ENCODE peak calls at places on chromosomes 3 and 15, in seven cellular contexts. R is right cardiac atrium; E is H9; G is testis; N is Karpas-422; Z is CD8-positive, alpha-beta T cell; U is brain microvascular endothelial cell. H is an unnamed sample.

GRCh38 chr3:52606373-52607085 is 70.1 kb downstream of the UQCC5 start:
- DNase-seq in E (no peak), U (peak), G (no peak), R (no peak), N (no peak), Z (no peak), H (peak)

GRCh38 chr3:102178817-102179216 is 256.0 kb upstream of the ZPLD1 start:
- DNase-seq in R (no peak), E (no peak), N (no peak), G (no peak), U (no peak), Z (no peak), H (no peak)

GRCh38 chr3:195236801-195237570 is 34.0 kb downstream of the XXYLT1 start:
- DNase-seq in U (no peak), E (no peak), Z (peak), N (no peak), R (peak), G (peak), H (no peak)

GRCh38 chr15:82129144-82129692 is 83.4 kb upstream of the MEX3B start:
- DNase-seq in N (no peak), U (no peak), G (no peak), Z (no peak), E (no peak), R (no peak), H (no peak)

GRCh38 chr3:71109241-71109976 is 474.1 kb downstream of the FOXP1 start:
- DNase-seq in U (peak), N (no peak), E (no peak), R (no peak), Z (no peak), G (no peak), H (no peak)

GRCh38 chr15:82298520-82298919 is 35.9 kb downstream of the SAXO2 start:
- DNase-seq in E (no peak), R (no peak), Z (peak), N (no peak), G (peak), U (no peak), H (no peak)

GRCh38 chr15:26631894-26632293 is 141.0 kb downstream of the GABRB3 start:
- DNase-seq in R (no peak), N (no peak), Z (no peak), E (no peak), G (peak), U (no peak), H (no peak)

GRCh38 chr3:152241142-152242067 is 27.3 kb upstream of the MBNL1 start:
- DNase-seq in G (no peak), Z (no peak), E (no peak), U (no peak), N (no peak), R (no peak), H (no peak)

GRCh38 chr15:45583731-45584639 is 3.2 kb upstream of the BLOC1S6 start:
- DNase-seq in G (no peak), R (no peak), Z (no peak), E (no peak), U (no peak), N (no peak), H (peak)

GRCh38 chr3:58874795-58875194 is 175.0 kb downstream of the CFAP20DC start:
- DNase-seq in U (peak), R (no peak), Z (no peak), N (no peak), E (no peak), G (no peak), H (no peak)

GRCh38 chr3:167772992-167773391 is 37.5 kb downstream of the SERPINI1 start:
- DNase-seq in Z (no peak), U (no peak), N (no peak), G (no peak), R (no peak), E (no peak), H (no peak)

GRCh38 chr3:159807137-159808028 is 181.3 kb upstream of the IL12A start:
- DNase-seq in Z (no peak), G (no peak), N (no peak), E (no peak), R (no peak), U (no peak), H (no peak)

GRCh38 chr3:45134758-45135521 is 11.2 kb downstream of the CDCP1 start:
- DNase-seq in N (no peak), R (no peak), G (no peak), E (no peak), Z (no peak), U (no peak), H (no peak)

GRCh38 chr3:185215873-185216586 is 37.8 kb downstream of the EHHADH start:
- DNase-seq in R (no peak), N (peak), E (no peak), U (no peak), G (no peak), Z (no peak), H (no peak)

GRCh38 chr15:68602484-68603240 is 23.9 kb downstream of the CORO2B start:
- DNase-seq in U (no peak), Z (no peak), E (no peak), R (no peak), G (no peak), N (no peak), H (no peak)

GRCh38 chr3:24315991-24316390 is 178.7 kb downstream of the THRB start:
- DNase-seq in N (no peak), G (no peak), R (no peak), Z (no peak), E (no peak), U (no peak), H (no peak)

DNA sequence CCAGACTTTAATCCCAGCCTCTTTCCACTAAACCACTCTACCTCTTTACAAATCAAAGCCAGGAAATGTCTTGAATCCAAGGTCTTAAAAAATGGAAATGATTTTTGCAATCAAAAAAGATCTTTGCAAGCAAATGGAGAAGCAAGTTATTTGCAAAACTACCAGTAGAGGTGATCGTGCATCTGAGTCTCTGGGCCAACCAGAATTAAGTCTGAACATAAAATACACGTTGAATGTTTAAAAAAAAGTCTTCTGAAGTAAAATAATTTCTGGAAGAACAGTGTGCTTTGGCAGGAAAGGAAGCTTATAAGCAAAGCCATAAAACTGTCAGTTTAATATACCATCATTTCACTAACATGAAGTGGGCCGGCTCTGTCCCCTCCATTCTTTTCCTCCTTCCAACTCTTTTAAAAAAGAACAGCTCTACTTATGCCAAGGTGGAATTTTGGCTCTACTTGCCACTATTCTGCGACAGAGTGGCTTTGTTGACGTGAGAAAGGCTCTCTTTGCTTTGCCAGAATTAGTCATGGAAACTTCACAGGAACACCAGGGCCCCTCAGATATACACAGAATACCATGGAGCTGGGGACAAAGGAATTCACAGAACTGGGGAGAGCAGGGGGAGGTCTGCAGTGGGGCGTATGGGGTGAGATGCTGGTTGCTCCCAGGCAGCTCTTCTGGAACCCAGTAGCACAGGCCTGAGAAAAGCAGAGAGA is 29.8 kb downstream of the FSTL1 start:
- DNase-seq in N (no peak), Z (no peak), E (no peak), R (peak), U (peak), G (no peak), H (peak)
- H3K27ac ChIP-seq in N (no peak), Z (no peak), E (no peak), R (peak), U (peak), G (peak), H (peak)

GRCh38 chr3:132592211-132592610 is 4.9 kb upstream of the ACKR4 start:
- DNase-seq in E (no peak), Z (no peak), G (no peak), U (no peak), R (no peak), N (no peak), H (no peak)
- H3K27ac ChIP-seq in E (no peak), Z (no peak), G (no peak), U (no peak), R (no peak), N (no peak), H (no peak)

GRCh38 chr3:126893651-126894050 is 89.3 kb upstream of the PLXNA1 start:
- DNase-seq in Z (no peak), E (no peak), G (no peak), U (no peak), R (no peak), N (no peak), H (no peak)

GRCh38 chr3:126894516-126894915 is 88.4 kb upstream of the PLXNA1 start:
- DNase-seq in N (no peak), E (no peak), Z (no peak), R (no peak), U (no peak), G (no peak), H (no peak)

GRCh38 chr3:126896067-126896441 is 86.9 kb upstream of the PLXNA1 start:
- DNase-seq in E (no peak), U (no peak), N (no peak), R (no peak), G (no peak), Z (no peak), H (no peak)

GRCh38 chr3:126896941-126897340 is 86.0 kb upstream of the PLXNA1 start:
- DNase-seq in N (no peak), R (no peak), U (no peak), E (no peak), G (no peak), Z (no peak), H (no peak)

DNA sequence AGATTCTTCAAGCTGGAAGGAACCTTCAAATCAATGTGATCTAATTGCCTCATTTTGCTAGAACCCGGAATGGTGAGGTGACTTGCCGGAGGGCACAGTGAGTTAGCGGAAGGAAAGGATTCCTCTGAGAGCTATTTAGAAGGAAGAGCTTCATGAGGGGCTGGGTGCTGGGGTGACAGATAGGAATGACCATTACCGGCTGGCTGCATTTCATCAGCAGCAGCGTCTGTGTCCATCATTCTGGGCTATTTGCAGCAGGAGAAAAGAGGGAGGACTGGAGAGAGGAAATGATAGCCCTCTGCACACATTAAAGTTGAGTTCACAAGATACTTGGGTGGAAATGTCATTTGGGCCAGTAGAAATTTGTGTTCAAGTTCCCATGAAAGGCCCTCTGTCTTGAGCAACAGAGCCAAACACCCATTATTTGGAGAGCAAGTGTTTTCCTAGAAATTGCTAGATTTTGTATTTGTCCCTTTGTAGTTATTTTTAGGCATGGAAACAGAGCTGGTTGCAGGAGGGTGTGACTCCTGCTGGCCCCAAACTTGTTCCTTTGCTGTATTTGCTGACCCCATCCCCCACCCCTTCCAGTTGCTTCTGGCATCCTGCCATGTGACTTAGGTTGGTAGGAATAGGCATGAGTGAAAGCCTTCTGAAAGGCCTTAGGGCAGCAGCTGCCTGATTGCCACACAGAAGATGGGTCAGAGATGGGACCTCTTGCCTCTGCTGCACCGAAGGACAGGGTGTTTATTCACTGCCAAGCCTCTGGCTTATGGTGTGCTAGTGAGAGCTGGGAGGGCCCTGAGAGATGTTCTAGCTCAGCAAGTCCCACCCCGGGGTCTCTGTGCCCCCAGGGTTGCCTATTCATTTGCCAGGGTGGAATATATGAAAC is 87.5 kb upstream of the PLXNA1 start:
- DNase-seq in N (no peak), G (peak), E (no peak), U (no peak), R (no peak), Z (no peak), H (peak)
- H3K27ac ChIP-seq in N (no peak), G (no peak), E (no peak), U (no peak), R (no peak), Z (no peak), H (peak)

GRCh38 chr3:49665822-49666519 is 8.2 kb upstream of the APEH start:
- DNase-seq in N (no peak), U (no peak), G (no peak), E (no peak), Z (no peak), R (no peak), H (peak)

GRCh38 chr3:49668861-49669260 is 5.3 kb upstream of the APEH start:
- DNase-seq in E (no peak), N (no peak), R (no peak), G (no peak), Z (no peak), U (no peak), H (peak)

GRCh38 chr3:49668414-49668797 is 5.7 kb upstream of the APEH start:
- DNase-seq in G (no peak), Z (no peak), E (no peak), N (peak), U (no peak), R (no peak), H (no peak)

GRCh38 chr3:49667701-49668413 is 6.3 kb upstream of the APEH start:
- DNase-seq in E (no peak), Z (no peak), U (no peak), R (no peak), N (no peak), G (no peak), H (no peak)

GRCh38 chr3:49666592-49666991 is 7.6 kb upstream of the APEH start:
- DNase-seq in Z (no peak), E (peak), N (no peak), G (no peak), R (no peak), U (no peak), H (no peak)
- H3K27ac ChIP-seq in Z (no peak), E (no peak), N (no peak), G (no peak), R (no peak), U (no peak), H (no peak)

H was measured in adrenal gland.